ENCODE peak calls at places on chromosomes 3 and 15, in four cellular contexts. One of them, this sample, is unnamed. For H3K4me1 and H3K27me3, the result is how much of the 10 kb centered on the place peaks cover.

GRCh38 chr3:188792788-188793187 is 379.0 kb upstream of the TPRG1 start:
- DNase-seq in ovary: no peak
- DNase-seq in prostate gland: no peak
- DNase-seq in tibial nerve: no peak
- DNase-seq in this sample: no peak

GRCh38 chr3:143199998-143200909 is 80.7 kb downstream of the CHST2 start:
- DNase-seq in prostate gland: no peak
- DNase-seq in ovary: no peak
- DNase-seq in tibial nerve: no peak
- DNase-seq in this sample: no peak

GRCh38 chr3:52062499-52062898 is 6.1 kb upstream of the DUSP7 start:
- DNase-seq in ovary: no peak
- DNase-seq in prostate gland: no peak
- DNase-seq in tibial nerve: no peak
- DNase-seq in this sample: no peak

GRCh38 chr15:68609618-68610017 is 30.8 kb downstream of the CORO2B start:
- DNase-seq in tibial nerve: peak
- DNase-seq in prostate gland: no peak
- DNase-seq in ovary: peak
- DNase-seq in this sample: no peak

GRCh38 chr15:101009176-101009575 is 90.0 kb downstream of the LRRK1 start:
- DNase-seq in prostate gland: no peak
- DNase-seq in ovary: no peak
- DNase-seq in tibial nerve: no peak
- DNase-seq in this sample: no peak

GRCh38 chr3:155076888-155077287 is 3.2 kb upstream of the MME start:
- DNase-seq in ovary: no peak
- DNase-seq in prostate gland: no peak
- DNase-seq in tibial nerve: no peak
- DNase-seq in this sample: no peak

GRCh38 chr15:99433026-99433756 is 132.6 kb upstream of the MEF2A start:
- DNase-seq in ovary: peak
- DNase-seq in prostate gland: no peak
- DNase-seq in tibial nerve: no peak
- DNase-seq in this sample: no peak

GRCh38 chr3:13210221-13210975 is 137.2 kb upstream of the IQSEC1 start:
- DNase-seq in tibial nerve: no peak
- DNase-seq in prostate gland: no peak
- DNase-seq in ovary: no peak
- DNase-seq in this sample: no peak

GRCh38 chr3:173913985-173914421 is 516.5 kb downstream of the NLGN1 start:
- DNase-seq in tibial nerve: no peak
- DNase-seq in ovary: no peak
- DNase-seq in prostate gland: no peak
- DNase-seq in this sample: no peak

GRCh38 chr15:88255496-88256171 is 905 bp downstream of the NTRK3 start:
- DNase-seq in prostate gland: peak
- DNase-seq in ovary: no peak
- DNase-seq in tibial nerve: no peak
- DNase-seq in this sample: no peak

GRCh38 chr3:12875857-12876451 is 34.6 kb upstream of the RPL32 start:
- DNase-seq in tibial nerve: no peak
- DNase-seq in prostate gland: no peak
- DNase-seq in ovary: peak
- DNase-seq in this sample: peak

GRCh38 chr3:185647880-185648210 is 61.8 kb downstream of the SENP2 start:
- DNase-seq in ovary: no peak
- DNase-seq in prostate gland: no peak
- DNase-seq in tibial nerve: no peak
- DNase-seq in this sample: no peak

GRCh38 chr3:99783009-99783573 is 34.6 kb upstream of the CMSS1 start:
- DNase-seq in tibial nerve: no peak
- DNase-seq in ovary: no peak
- DNase-seq in prostate gland: no peak
- DNase-seq in this sample: no peak

GRCh38 chr3:4720316-4721075 is 227.3 kb downstream of the ITPR1 start:
- DNase-seq in ovary: peak
- DNase-seq in prostate gland: peak
- DNase-seq in tibial nerve: peak
- DNase-seq in this sample: peak

GRCh38 chr3:68523330-68523729 is 409.0 kb downstream of the TAFA4 start:
- DNase-seq in ovary: no peak
- DNase-seq in tibial nerve: no peak
- DNase-seq in prostate gland: no peak
- DNase-seq in this sample: no peak

GRCh38 chr15:31440754-31441298 is 114.2 kb downstream of the KLF13 start:
- DNase-seq in ovary: peak
- DNase-seq in prostate gland: no peak
- DNase-seq in tibial nerve: peak
- DNase-seq in this sample: peak
- TF ChIP-seq POLR2A in ovary: no peak
- TF ChIP-seq POLR2A in prostate gland: no peak
- TF ChIP-seq POLR2A in tibial nerve: no peak
- TF ChIP-seq POLR2A in this sample: no peak

GRCh38 chr15:31330111-31330785 is 3.6 kb downstream of the KLF13 start:
- DNase-seq in tibial nerve: no peak
- DNase-seq in ovary: no peak
- DNase-seq in prostate gland: no peak
- DNase-seq in this sample: no peak

GRCh38 chr15:31328425-31328998 is 1.9 kb downstream of the KLF13 start:
- DNase-seq in tibial nerve: no peak
- DNase-seq in ovary: no peak
- DNase-seq in prostate gland: no peak
- DNase-seq in this sample: no peak

GRCh38 chr15:31329640-31330010 is 3.0 kb downstream of the KLF13 start:
- DNase-seq in ovary: no peak
- DNase-seq in prostate gland: no peak
- DNase-seq in tibial nerve: no peak
- DNase-seq in this sample: no peak

GRCh38 chr15:31327674-31328424 is 1.2 kb downstream of the KLF13 start:
- DNase-seq in tibial nerve: no peak
- DNase-seq in prostate gland: peak
- DNase-seq in ovary: peak
- DNase-seq in this sample: peak

GRCh38 chr15:31328999-31329639 is 2.5 kb downstream of the KLF13 start:
- DNase-seq in prostate gland: no peak
- DNase-seq in tibial nerve: no peak
- DNase-seq in ovary: peak
- DNase-seq in this sample: no peak
- H3K4me1 ChIP-seq in prostate gland: under half
- H3K4me1 ChIP-seq in tibial nerve: half or more
- H3K4me1 ChIP-seq in ovary: under half
- H3K4me1 ChIP-seq in this sample: half or more

GRCh38 chr3:3665546-3665945 is 133.7 kb upstream of the LRRN1 start:
- DNase-seq in ovary: no peak
- DNase-seq in prostate gland: no peak
- DNase-seq in tibial nerve: no peak
- DNase-seq in this sample: no peak
- H3K27me3 ChIP-seq in ovary: under half
- H3K27me3 ChIP-seq in prostate gland: under half
- H3K27me3 ChIP-seq in tibial nerve: under half
- H3K27me3 ChIP-seq in this sample: under half

GRCh38 chr15:67108122-67108871 is 42.9 kb downstream of the SMAD3 start:
- DNase-seq in prostate gland: no peak
- DNase-seq in tibial nerve: no peak
- DNase-seq in ovary: no peak
- DNase-seq in this sample: no peak
- TF ChIP-seq POLR2A in prostate gland: no peak
- TF ChIP-seq POLR2A in tibial nerve: no peak
- TF ChIP-seq POLR2A in ovary: no peak
- TF ChIP-seq POLR2A in this sample: no peak

GRCh38 chr15:73968461-73968860 is 23.6 kb downstream of the STOML1 start:
- DNase-seq in ovary: no peak
- DNase-seq in tibial nerve: no peak
- DNase-seq in prostate gland: no peak
- DNase-seq in this sample: no peak
- H3K4me1 ChIP-seq in ovary: under half
- H3K4me1 ChIP-seq in tibial nerve: under half
- H3K4me1 ChIP-seq in prostate gland: under half
- H3K4me1 ChIP-seq in this sample: under half

DNA sequence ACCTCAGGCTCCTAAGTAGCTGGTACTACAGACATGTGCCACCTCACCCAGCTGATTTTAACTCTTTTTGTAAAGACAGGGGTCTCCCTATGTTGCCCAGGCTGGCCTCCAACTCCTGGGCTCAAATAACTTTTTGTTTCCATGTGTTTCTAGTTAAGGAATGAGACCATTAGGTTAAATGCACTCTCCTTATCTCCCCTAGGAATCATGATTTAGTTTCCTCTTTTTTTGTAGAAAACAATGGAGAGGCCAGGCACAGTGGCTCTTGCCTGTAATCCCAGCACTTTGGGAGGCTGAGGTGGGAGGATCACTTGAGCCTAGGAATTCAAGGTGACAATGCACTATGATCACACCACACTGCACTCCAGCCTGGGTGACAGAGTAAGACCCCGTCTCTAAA is 198.8 kb upstream of the C2CD4B start:
- DNase-seq in tibial nerve: no peak
- DNase-seq in prostate gland: no peak
- DNase-seq in ovary: no peak
- DNase-seq in this sample: no peak
- H3K27me3 ChIP-seq in tibial nerve: under half
- H3K27me3 ChIP-seq in prostate gland: under half
- H3K27me3 ChIP-seq in ovary: under half
- H3K27me3 ChIP-seq in this sample: under half

GRCh38 chr15:51622269-51623180 is at the start of gene DMXL2:
- DNase-seq in prostate gland: peak
- DNase-seq in ovary: peak
- DNase-seq in tibial nerve: peak
- DNase-seq in this sample: peak
- TF ChIP-seq POLR2A in prostate gland: no peak
- TF ChIP-seq POLR2A in ovary: no peak
- TF ChIP-seq POLR2A in tibial nerve: peak
- TF ChIP-seq POLR2A in this sample: no peak

This sample was measured in stomach.